ENCODE peak calls at places on chromosomes 6 and 20, in nine cellular contexts. Y is HS-5, X is GM23248, N is RWPE2, I is left ventricle myocardium inferior, H is AG10803, Q is NCI-H345, G is globus pallidus, S is HT1080. F is an unnamed sample.

GRCh38 chr6:158565482-158566040 is 5.7 kb downstream of the TMEM181 start:
- DNase-seq in S (no peak), N (no peak), H (no peak), Y (no peak), G (no peak), I (no peak), X (no peak), Q (no peak), F (no peak)

GRCh38 chr20:14220986-14221385 is 116.4 kb downstream of the FLRT3 start:
- DNase-seq in G (no peak), I (no peak), Q (no peak), Y (no peak), N (no peak), H (no peak), S (no peak), X (no peak), F (no peak)

GRCh38 chr20:62570897-62571666 is 71.2 kb upstream of the SLCO4A1 start:
- DNase-seq in S (no peak), I (peak), H (no peak), G (no peak), N (no peak), Y (no peak), Q (no peak), X (no peak), F (no peak)

GRCh38 chr6:3163248-3163594 is 5.9 kb upstream of the TUBB2A start:
- DNase-seq in I (no peak), H (no peak), G (no peak), S (no peak), Y (no peak), Q (no peak), X (no peak), N (no peak), F (no peak)

GRCh38 chr6:38215651-38216319 is 396.3 kb downstream of the ZFAND3 start:
- DNase-seq in H (no peak), S (no peak), Q (no peak), G (no peak), N (no peak), Y (no peak), I (no peak), X (no peak), F (no peak)

GRCh38 chr6:23905301-23905700 is 220.7 kb upstream of the NRSN1 start:
- DNase-seq in Q (no peak), G (no peak), S (no peak), H (no peak), N (no peak), I (no peak), X (no peak), Y (no peak), F (no peak)

GRCh38 chr6:32886674-32887383 is 32.8 kb downstream of the PSMB9 start:
- DNase-seq in H (peak), N (no peak), X (peak), G (peak), S (peak), Y (peak), Q (no peak), I (no peak), F (peak)

GRCh38 chr6:38337819-38338465 is 301.8 kb downstream of the BTBD9 start:
- DNase-seq in Y (peak), S (peak), H (peak), X (peak), N (no peak), Q (no peak), G (no peak), I (no peak), F (no peak)

GRCh38 chr6:35601331-35602132 is 87.2 kb downstream of the FKBP5 start:
- DNase-seq in G (peak), N (no peak), X (peak), Q (peak), Y (no peak), I (no peak), H (peak), S (peak), F (peak)

GRCh38 chr6:12103158-12103557 is 91.0 kb downstream of the HIVEP1 start:
- DNase-seq in Q (no peak), Y (no peak), G (no peak), N (no peak), X (no peak), S (no peak), H (no peak), I (no peak), F (no peak)

GRCh38 chr20:48861444-48861843 is 33.6 kb upstream of the PREX1 start:
- DNase-seq in S (no peak), Y (no peak), G (no peak), H (no peak), X (no peak), I (no peak), Q (no peak), N (no peak), F (no peak)

GRCh38 chr6:47677381-47678100 is 20.8 kb upstream of the ADGRF4 start:
- DNase-seq in Q (no peak), H (no peak), X (no peak), G (no peak), Y (no peak), S (no peak), N (no peak), I (no peak), F (no peak)

GRCh38 chr20:60463798-60464197 is 505.6 kb downstream of the CDH26 start:
- DNase-seq in S (no peak), Q (no peak), I (no peak), X (no peak), H (no peak), N (no peak), Y (no peak), G (no peak), F (no peak)

GRCh38 chr6:162868397-162868796 is 140.6 kb downstream of the PACRG start:
- DNase-seq in X (no peak), N (no peak), G (no peak), Y (no peak), H (no peak), I (no peak), Q (no peak), S (no peak), F (no peak)

GRCh38 chr20:58075565-58075964 is 152.9 kb downstream of the ANKRD60 start:
- DNase-seq in H (no peak), Y (no peak), S (no peak), N (peak), Q (no peak), I (no peak), G (no peak), X (no peak), F (no peak)

GRCh38 chr6:33979750-33980149 is 166.1 kb downstream of the GRM4 start:
- DNase-seq in S (no peak), N (no peak), I (no peak), Y (no peak), G (no peak), Q (no peak), X (no peak), H (no peak), F (no peak)

GRCh38 chr6:113909224-113909856 is 52.2 kb downstream of the MARCKS start:
- DNase-seq in G (peak), S (peak), N (no peak), Y (peak), X (peak), Q (peak), I (no peak), H (peak), F (peak)

GRCh38 chr6:130020106-130020851 is 1.9 kb downstream of the L3MBTL3 start:
- DNase-seq in I (peak), Q (peak), H (peak), X (peak), Y (no peak), G (peak), S (no peak), N (no peak), F (no peak)

GRCh38 chr20:62405108-62405980 is 1.7 kb downstream of the CABLES2 start:
- DNase-seq in G (no peak), S (peak), Q (no peak), Y (no peak), H (peak), N (peak), I (peak), X (peak), F (no peak)